ENCODE peak calls at places on chromosomes 12 and 14, in seven cellular contexts. F, K, G, M, U, B and J are unnamed samples.

GRCh38 chr12:28191018-28191595 is 851 bp downstream of the CCDC91 start:
- DNase-seq in F (no peak), K (no peak), G (peak), M (no peak), U (peak), B (no peak), J (no peak)

GRCh38 chr12:76899522-76899921 is 20.7 kb upstream of the CSRP2 start:
- DNase-seq in F (no peak), K (no peak), G (no peak), M (no peak), U (no peak), B (no peak), J (no peak)

GRCh38 chr14:101539929-101540328 is 21.4 kb upstream of the DIO3 start:
- DNase-seq in F (no peak), K (no peak), G (no peak), M (no peak), U (no peak), B (no peak), J (no peak)

GRCh38 chr14:59997496-59997895 is 77.6 kb downstream of the LRRC9 start:
- DNase-seq in F (no peak), K (no peak), G (no peak), M (no peak), U (no peak), B (peak), J (no peak)

GRCh38 chr12:20868277-20868676 is 57.8 kb downstream of the SLCO1B3 start:
- DNase-seq in F (no peak), K (no peak), G (no peak), M (no peak), U (no peak), B (no peak), J (no peak)

GRCh38 chr12:25980035-25980434 is 21.6 kb downstream of the RASSF8 start:
- DNase-seq in F (no peak), K (no peak), G (no peak), M (no peak), U (no peak), B (no peak), J (no peak)

GRCh38 chr14:61489932-61490331 is 168.6 kb downstream of the PRKCH start:
- DNase-seq in F (peak), K (peak), G (no peak), M (peak), U (no peak), B (peak), J (no peak)

GRCh38 chr12:102634216-102634615 is 153.9 kb upstream of the IGF1 start:
- DNase-seq in F (no peak), K (no peak), G (peak), M (no peak), U (no peak), B (peak), J (no peak)

GRCh38 chr14:103862393-103862782 is 15.0 kb upstream of the PPP1R13B start:
- DNase-seq in F (peak), K (no peak), G (no peak), M (no peak), U (no peak), B (peak), J (no peak)

GRCh38 chr14:25868521-25869314 is 729.1 kb downstream of the NOVA1 start:
- DNase-seq in F (no peak), K (no peak), G (no peak), M (no peak), U (no peak), B (no peak), J (no peak)

GRCh38 chr12:94152292-94153083 is 4.1 kb downstream of the PLXNC1 start:
- DNase-seq in F (no peak), K (no peak), G (no peak), M (no peak), U (peak), B (no peak), J (no peak)

GRCh38 chr14:68141531-68142088 is 322.0 kb downstream of the RAD51B start:
- DNase-seq in F (no peak), K (no peak), G (peak), M (peak), U (no peak), B (peak), J (no peak)

GRCh38 chr12:47394070-47394469 is 311.8 kb downstream of the RPAP3 start:
- DNase-seq in F (no peak), K (no peak), G (no peak), M (peak), U (no peak), B (no peak), J (no peak)

GRCh38 chr12:50546441-50547318 is 41.9 kb downstream of the DIP2B start:
- DNase-seq in F (no peak), K (no peak), G (no peak), M (no peak), U (no peak), B (peak), J (no peak)

GRCh38 chr14:33957299-33957698 is 6.4 kb upstream of the EGLN3 start:
- DNase-seq in F (no peak), K (no peak), G (no peak), M (no peak), U (no peak), B (no peak), J (no peak)

GRCh38 chr12:103208006-103208405 is 250.5 kb downstream of the ASCL1 start:
- DNase-seq in F (no peak), K (no peak), G (no peak), M (no peak), U (no peak), B (no peak), J (no peak)

GRCh38 chr14:60649815-60650381 is 621 bp upstream of the SIX1 start:
- DNase-seq in F (no peak), K (no peak), G (peak), M (peak), U (no peak), B (no peak), J (no peak)

GRCh38 chr14:35347323-35348043 is 55.3 kb downstream of the PSMA6 start:
- DNase-seq in F (peak), K (peak), G (no peak), M (no peak), U (no peak), B (no peak), J (no peak)

GRCh38 chr12:29256598-29256997 is 107.5 kb downstream of the FAR2 start:
- DNase-seq in F (no peak), K (no peak), G (no peak), M (no peak), U (no peak), B (no peak), J (no peak)

GRCh38 chr12:56160160-56160763 is 2.1 kb downstream of the MYL6 start:
- DNase-seq in F (no peak), K (no peak), G (peak), M (no peak), U (no peak), B (peak), J (no peak)

GRCh38 chr12:76927170-76927784 is 48.5 kb upstream of the CSRP2 start:
- DNase-seq in F (no peak), K (no peak), G (peak), M (peak), U (no peak), B (peak), J (no peak)

GRCh38 chr14:22668417-22668816 is 24.3 kb upstream of the OR6J1 start:
- DNase-seq in F (no peak), K (no peak), G (peak), M (peak), U (no peak), B (peak), J (no peak)

GRCh38 chr12:1837541-1838206 is 17.3 kb downstream of the LRTM2 start:
- DNase-seq in F (no peak), K (peak), G (peak), M (peak), U (no peak), B (peak), J (no peak)

GRCh38 chr12:101116911-101117310 is 93.1 kb downstream of the SLC5A8 start:
- DNase-seq in F (no peak), K (no peak), G (no peak), M (no peak), U (no peak), B (no peak), J (no peak)

DNA sequence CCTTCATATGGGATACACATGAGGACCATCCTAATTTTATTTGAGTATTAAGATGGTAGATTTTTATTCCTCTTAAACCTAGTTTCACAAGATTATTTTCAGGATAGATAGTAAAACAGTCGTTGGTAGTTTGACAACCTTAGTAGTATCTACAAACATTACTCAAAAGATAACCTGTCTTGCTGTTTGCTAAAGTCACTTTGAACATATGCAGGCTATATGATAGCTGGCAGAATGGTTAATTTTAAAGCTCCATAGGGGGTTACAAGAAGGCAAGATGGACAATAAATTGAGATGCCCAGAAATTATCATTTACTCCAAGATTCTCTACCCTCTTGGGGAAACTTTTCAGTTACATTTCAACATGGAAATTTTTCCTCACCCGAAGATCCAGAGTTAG is 525.7 kb downstream of the SOX5 start:
- DNase-seq in F (no peak), K (no peak), G (no peak), M (no peak), U (no peak), B (no peak), J (no peak)
- TF ChIP-seq CTCF in F (no peak), K (no peak), G (no peak), M (no peak), U (no peak), B (no peak), J (no peak)

GRCh38 chr12:130196827-130197226 is 34.6 kb downstream of the FZD10 start:
- DNase-seq in F (no peak), K (no peak), G (no peak), M (no peak), U (peak), B (no peak), J (peak)
- TF ChIP-seq CTCF in F (no peak), K (no peak), G (no peak), M (no peak), U (no peak), B (no peak), J (no peak)

GRCh38 chr12:96070670-96071279 is 35.4 kb upstream of the LTA4H start:
- DNase-seq in F (no peak), K (no peak), G (no peak), M (peak), U (peak), B (no peak), J (no peak)
- TF ChIP-seq CTCF in F (no peak), K (no peak), G (peak), M (peak), U (no peak), B (peak), J (peak)

DNA sequence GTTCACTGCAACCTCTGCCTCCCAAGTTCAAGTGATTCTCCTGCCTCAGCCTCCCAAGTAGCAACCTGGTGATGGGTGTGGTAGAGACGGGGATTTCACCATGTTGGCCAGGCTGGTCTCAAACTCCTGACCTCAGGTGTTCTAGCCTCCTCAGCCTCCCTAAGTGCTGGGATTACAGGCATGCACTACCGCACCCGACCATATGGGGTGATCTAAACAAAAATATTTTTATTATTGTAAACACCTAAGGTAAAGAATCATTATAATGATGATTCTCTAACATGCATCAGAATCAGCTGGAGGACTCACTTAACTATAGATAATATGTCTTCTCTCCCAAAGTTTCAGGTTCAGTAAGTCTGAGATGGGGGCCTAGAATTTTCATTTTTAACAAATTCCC is 96.2 kb upstream of the ALG10 start:
- DNase-seq in F (no peak), K (no peak), G (no peak), M (no peak), U (no peak), B (no peak), J (no peak)
- TF ChIP-seq CTCF in F (no peak), K (no peak), G (no peak), M (no peak), U (no peak), B (no peak), J (no peak)

GRCh38 chr14:52936437-52936836 is 14.4 kb downstream of the FERMT2 start:
- DNase-seq in F (no peak), K (no peak), G (no peak), M (no peak), U (no peak), B (no peak), J (no peak)
- TF ChIP-seq CTCF in F (no peak), K (no peak), G (no peak), M (no peak), U (no peak), B (no peak), J (no peak)

DNA sequence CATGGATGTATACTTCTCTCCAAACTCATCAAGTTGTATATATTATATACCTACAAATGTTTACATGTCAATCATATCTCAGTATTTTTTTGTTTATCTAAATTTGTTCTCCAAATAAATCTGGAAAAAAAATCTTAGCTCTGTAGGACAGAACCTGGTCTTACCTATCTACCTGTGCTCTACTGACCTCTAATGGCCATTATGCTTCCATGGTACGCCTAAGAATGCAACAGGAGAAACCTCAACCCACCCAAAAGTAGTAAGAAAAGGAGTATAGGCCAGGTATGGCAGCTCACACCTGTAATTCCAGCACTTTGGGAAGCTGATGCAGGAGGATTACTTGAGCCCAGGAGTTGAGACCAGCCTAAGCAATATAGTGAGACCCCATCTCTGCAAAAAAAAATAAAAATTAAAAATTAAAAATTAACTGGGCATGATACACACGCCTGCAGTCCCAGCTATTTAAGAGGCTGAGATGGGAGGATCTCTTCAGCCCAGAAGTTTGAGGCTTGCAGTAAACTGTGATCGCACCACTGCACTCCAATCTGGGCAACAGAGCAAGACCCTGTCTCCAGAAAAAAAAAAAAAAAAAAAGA is 8.7 kb downstream of the OR11H4 start:
- DNase-seq in F (no peak), K (no peak), G (no peak), M (peak), U (no peak), B (no peak), J (no peak)
- TF ChIP-seq CTCF in F (no peak), K (no peak), G (no peak), M (peak), U (no peak), B (no peak), J (no peak)

GRCh38 chr12:125346361-125346760 is 281.1 kb downstream of the AACS start:
- DNase-seq in F (no peak), K (no peak), G (no peak), M (no peak), U (no peak), B (no peak), J (no peak)
- TF ChIP-seq CTCF in F (no peak), K (no peak), G (no peak), M (no peak), U (no peak), B (no peak), J (no peak)